ENCODE peak calls at places on chromosomes 13 and 19, in four cellular contexts. F is BE2C, W is PC-3, H is neural progenitor cell. N is an unnamed sample. For H3K4me1, the result is how much of the 10 kb centered on the place peaks cover.

GRCh38 chr19:17402982-17403855 is 2.2 kb downstream of the BST2 start:
- DNase-seq in H (peak), W (no peak), F (peak), N (no peak)

GRCh38 chr19:58058428-58058827 is 654 bp upstream of the ZNF135 start:
- DNase-seq in W (no peak), F (no peak), H (peak), N (no peak)

GRCh38 chr19:36436531-36436930 is 18.1 kb upstream of the ZFP82 start:
- DNase-seq in W (peak), F (no peak), H (peak), N (no peak)

GRCh38 chr19:46069841-46070341 is 29.1 kb upstream of the IGFL4 start:
- DNase-seq in F (no peak), H (no peak), W (peak), N (no peak)

GRCh38 chr19:7637374-7638256 is 705 bp downstream of the STXBP2 start:
- DNase-seq in F (no peak), H (peak), W (peak), N (no peak)

GRCh38 chr13:62747629-62748028 is 1332.0 kb upstream of the PCDH20 start:
- DNase-seq in W (peak), H (no peak), F (peak), N (no peak)

GRCh38 chr19:10432736-10433130 is 12.4 kb downstream of the PDE4A start:
- DNase-seq in W (no peak), H (no peak), F (no peak), N (no peak)

GRCh38 chr19:39449116-39449797 is 3.9 kb downstream of the SUPT5H start:
- DNase-seq in H (no peak), W (no peak), F (no peak), N (no peak)

GRCh38 chr19:7840629-7841028 is 10.6 kb downstream of the EVI5L start:
- DNase-seq in H (no peak), W (no peak), F (no peak), N (no peak)

GRCh38 chr13:74444161-74444571 is 310.0 kb upstream of the KLF12 start:
- DNase-seq in H (no peak), W (peak), F (no peak), N (no peak)

GRCh38 chr13:36848228-36848982 is 29.4 kb downstream of the RFXAP start:
- DNase-seq in F (peak), W (no peak), H (peak), N (no peak)

GRCh38 chr13:87677334-87678234 is 6.4 kb downstream of the SLITRK5 start:
- DNase-seq in H (peak), W (peak), F (peak), N (no peak)

GRCh38 chr13:59112375-59112774 is 1051.4 kb downstream of the DIAPH3 start:
- DNase-seq in F (peak), W (peak), H (peak), N (peak)

GRCh38 chr13:31009166-31009565 is 76.7 kb downstream of the TEX26 start:
- DNase-seq in W (no peak), F (no peak), H (no peak), N (no peak)

GRCh38 chr13:37481005-37481857 is 117.3 kb downstream of the POSTN start:
- DNase-seq in W (no peak), H (no peak), F (no peak), N (no peak)

GRCh38 chr19:55366790-55367189 is 3.5 kb downstream of the IL11 start:
- DNase-seq in H (no peak), F (no peak), W (no peak), N (no peak)

GRCh38 chr19:55368106-55368505 is 2.2 kb downstream of the IL11 start:
- DNase-seq in W (no peak), F (no peak), H (no peak), N (no peak)

GRCh38 chr19:55370305-55370988 is at the start of gene IL11:
- DNase-seq in F (no peak), W (peak), H (peak), N (no peak)

GRCh38 chr19:55369651-55370304 is 485 bp downstream of the IL11 start:
- DNase-seq in W (peak), F (peak), H (peak), N (no peak)

GRCh38 chr19:55368701-55369563 is 1.3 kb downstream of the IL11 start:
- DNase-seq in F (no peak), W (peak), H (peak), N (no peak)
- H3K4me1 ChIP-seq in F (under half), W (under half), H (under half), N (under half)

GRCh38 chr19:15284896-15285295 is 47.4 kb downstream of the BRD4 start:
- DNase-seq in W (no peak), H (no peak), F (no peak), N (no peak)
- H3K4me1 ChIP-seq in W (under half), H (half or more), F (under half), N (half or more)

GRCh38 chr13:77310161-77310560 is 16.7 kb downstream of the MYCBP2 start:
- DNase-seq in W (no peak), H (no peak), F (no peak), N (no peak)
- H3K4me1 ChIP-seq in W (under half), H (under half), F (under half), N (under half)

GRCh38 chr13:51819544-51819943 is 15.6 kb upstream of the DHRS12 start:
- DNase-seq in W (no peak), H (no peak), F (no peak), N (peak)

GRCh38 chr13:51818771-51819511 is 15.0 kb upstream of the DHRS12 start:
- DNase-seq in W (no peak), H (no peak), F (no peak), N (peak)

GRCh38 chr13:51816604-51817254 is 12.8 kb upstream of the DHRS12 start:
- DNase-seq in F (no peak), W (peak), H (no peak), N (no peak)

GRCh38 chr13:51818276-51818675 is 14.3 kb upstream of the DHRS12 start:
- DNase-seq in W (no peak), F (no peak), H (no peak), N (peak)

DNA sequence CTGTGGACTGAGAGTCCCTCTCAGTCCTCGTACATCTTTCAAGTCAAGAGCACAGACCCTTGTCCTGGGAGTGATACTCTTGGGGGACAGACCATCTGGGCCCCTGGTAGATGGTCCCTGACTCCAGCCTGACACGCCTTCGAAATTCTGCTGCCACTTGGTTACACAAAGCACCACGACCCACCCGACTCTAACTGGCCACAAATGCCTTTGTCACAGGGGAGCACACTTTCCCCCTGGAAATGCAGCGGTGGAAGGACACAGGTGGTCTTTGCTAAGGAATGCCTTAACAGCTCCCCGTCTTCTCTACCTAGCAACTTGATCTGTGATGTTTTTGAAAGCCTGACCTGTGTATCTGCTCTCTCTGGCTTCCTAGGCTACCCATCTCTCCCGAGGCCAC is 13.8 kb upstream of the DHRS12 start:
- DNase-seq in H (no peak), F (no peak), W (no peak), N (peak)
- H3K4me1 ChIP-seq in H (under half), F (under half), W (under half), N (under half)

DNA sequence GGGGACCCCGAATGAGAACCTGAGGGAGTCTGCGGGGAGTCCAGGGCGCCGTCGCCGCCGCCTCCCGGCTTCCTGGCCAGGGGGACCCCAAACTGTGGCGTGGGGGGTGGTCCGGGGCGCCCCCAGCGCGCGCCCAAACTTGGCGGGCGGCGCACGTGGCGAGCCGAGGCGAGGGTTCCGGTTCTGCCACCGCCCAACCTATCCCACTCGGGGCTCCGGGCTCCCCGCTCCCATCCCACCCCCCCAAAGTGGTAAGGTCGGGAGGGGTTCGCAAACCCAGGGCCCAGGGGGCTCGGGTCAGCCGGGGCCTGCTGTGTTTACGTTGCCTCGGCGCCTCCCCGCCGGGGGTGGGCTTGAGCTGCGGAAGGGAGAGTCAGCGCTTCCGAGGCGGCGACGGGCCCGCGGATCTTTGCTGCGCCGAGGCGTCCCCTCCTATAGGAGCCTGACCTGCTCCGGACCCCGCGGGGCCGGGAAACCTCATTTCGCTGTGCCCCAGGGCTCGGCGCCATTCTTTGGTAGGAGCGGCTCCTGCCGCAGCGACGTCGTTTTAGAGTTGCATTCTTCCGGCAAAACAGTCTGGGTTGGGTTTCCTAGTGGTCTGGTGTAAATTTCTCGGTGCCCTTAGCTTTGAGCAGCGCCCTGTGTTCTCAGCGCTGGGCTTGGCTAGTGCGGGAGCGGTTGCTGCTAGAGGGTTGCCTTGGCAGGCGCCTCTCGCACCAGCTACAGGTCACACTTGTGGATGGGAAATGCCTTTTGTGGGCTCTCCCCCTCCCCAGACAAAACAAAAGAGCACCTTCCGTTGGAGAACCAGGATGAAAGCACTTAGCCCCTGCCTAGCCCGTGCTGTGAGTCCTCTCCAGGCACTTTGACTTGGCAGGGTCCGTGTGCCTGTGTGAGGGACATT is 1.2 kb downstream of the DAZAP1 start:
- DNase-seq in H (peak), F (no peak), W (peak), N (peak)
- H3K4me1 ChIP-seq in H (under half), F (under half), W (under half), N (under half)

GRCh38 chr13:40581277-40581579 is 85.2 kb downstream of the FOXO1 start:
- DNase-seq in W (no peak), F (no peak), H (no peak), N (no peak)

GRCh38 chr13:40582531-40582930 is 83.9 kb downstream of the FOXO1 start:
- DNase-seq in H (no peak), F (no peak), W (no peak), N (no peak)

GRCh38 chr13:40579535-40579934 is 86.9 kb downstream of the FOXO1 start:
- DNase-seq in W (no peak), H (no peak), F (no peak), N (no peak)

GRCh38 chr13:40578055-40578454 is 88.4 kb downstream of the FOXO1 start:
- DNase-seq in H (no peak), W (no peak), F (no peak), N (no peak)

DNA sequence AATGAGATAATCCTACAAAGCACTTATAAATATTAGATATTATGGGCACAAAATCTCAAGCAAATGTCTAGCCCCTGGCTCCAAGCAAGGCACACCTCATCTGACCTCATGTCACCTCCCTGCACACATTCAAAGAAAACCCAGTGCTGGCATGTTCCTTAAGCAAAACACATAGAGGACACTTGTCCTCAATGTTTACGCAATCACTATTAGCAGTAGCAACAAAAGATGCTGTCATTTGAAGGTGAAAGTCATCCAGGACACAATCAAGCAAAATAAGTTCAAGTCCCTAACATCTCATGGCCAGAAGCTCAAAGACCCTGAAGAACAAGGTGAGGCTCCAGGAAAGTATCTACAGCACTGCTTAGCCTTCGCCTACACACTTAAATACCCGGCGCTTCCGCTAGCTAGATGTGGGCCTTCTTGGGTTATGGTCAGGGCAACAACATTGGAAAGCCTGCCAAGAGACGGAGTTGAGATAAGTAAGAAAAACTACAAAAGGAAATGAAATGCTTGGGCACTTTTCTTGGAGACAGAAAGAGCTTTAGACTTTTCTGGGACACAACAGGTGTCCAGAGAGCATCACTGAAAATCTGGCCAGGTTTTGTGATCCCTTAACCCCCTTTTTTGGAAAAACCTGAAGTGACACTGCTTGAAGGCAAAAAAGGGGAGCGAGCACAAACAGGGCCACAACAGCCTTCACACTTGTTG is 85.7 kb downstream of the FOXO1 start:
- DNase-seq in H (no peak), W (no peak), F (no peak), N (no peak)
- H3K4me1 ChIP-seq in H (under half), W (under half), F (under half), N (under half)

DNA sequence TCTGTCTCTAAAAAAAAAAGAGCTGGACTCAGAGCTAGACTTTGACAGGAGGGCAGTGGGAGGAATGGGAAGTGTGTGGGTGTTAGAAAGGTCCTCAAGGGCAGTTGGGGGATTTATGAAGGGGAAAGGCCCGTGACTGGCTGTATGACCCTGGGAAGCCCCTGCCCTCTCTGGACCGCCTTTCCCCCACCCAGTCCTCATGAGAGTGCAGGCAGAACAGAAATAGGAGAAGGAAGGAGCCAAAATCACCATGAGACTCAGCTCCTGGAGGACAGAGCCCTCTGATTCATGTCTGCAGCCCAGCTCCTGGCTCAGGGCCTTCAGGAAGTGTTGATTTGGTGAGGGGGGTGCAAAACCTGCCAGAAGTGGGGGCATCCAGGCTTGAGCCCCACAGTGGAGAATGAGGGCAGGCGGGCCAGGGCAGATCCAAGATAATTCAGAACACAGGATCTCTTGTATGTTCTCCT is 8.7 kb upstream of the SMG9 start:
- DNase-seq in F (no peak), W (no peak), H (no peak), N (no peak)
- H3K4me1 ChIP-seq in F (under half), W (under half), H (under half), N (under half)